ENCODE peak calls at places on chromosomes 12 and 14, in six cellular contexts. S is BE2C; I is epithelial cell of esophagus; Q is Karpas-422; N is BJ; T is CD8-positive, alpha-beta memory T cell. X is an unnamed sample.

GRCh38 chr14:63624203-63624602 is 17.5 kb downstream of the WDR89 start:
- DNase-seq in S (no peak), I (no peak), Q (no peak), N (no peak), T (no peak), X (no peak)

GRCh38 chr12:56599797-56600196 is 30.3 kb downstream of the BAZ2A start:
- DNase-seq in S (no peak), I (no peak), Q (no peak), N (no peak), T (no peak), X (no peak)

GRCh38 chr12:1851126-1851791 is 30.9 kb downstream of the LRTM2 start:
- DNase-seq in S (no peak), I (peak), Q (no peak), N (peak), T (no peak), X (no peak)

GRCh38 chr12:114952573-114953196 is 268.7 kb upstream of the TBX3 start:
- DNase-seq in S (no peak), I (no peak), Q (no peak), N (no peak), T (no peak), X (peak)

GRCh38 chr12:40598073-40598472 is 94.2 kb upstream of the CNTN1 start:
- DNase-seq in S (no peak), I (no peak), Q (no peak), N (no peak), T (no peak), X (no peak)

GRCh38 chr14:29822430-29822709 is 105.3 kb downstream of the PRKD1 start:
- DNase-seq in S (no peak), I (no peak), Q (no peak), N (no peak), T (no peak), X (no peak)

GRCh38 chr14:90941705-90942104 is 118.7 kb downstream of the RPS6KA5 start:
- DNase-seq in S (no peak), I (no peak), Q (no peak), N (no peak), T (no peak), X (no peak)

GRCh38 chr14:76133103-76133502 is 18.6 kb upstream of the GPATCH2L start:
- DNase-seq in S (no peak), I (peak), Q (peak), N (no peak), T (no peak), X (no peak)

GRCh38 chr14:51035611-51036192 is 59.2 kb downstream of the TRIM9 start:
- DNase-seq in S (no peak), I (peak), Q (no peak), N (no peak), T (no peak), X (no peak)

GRCh38 chr12:119229837-119230236 is 51.1 kb downstream of the HSPB8 start:
- DNase-seq in S (peak), I (peak), Q (peak), N (no peak), T (no peak), X (no peak)

GRCh38 chr12:49349266-49349665 is 2.6 kb downstream of the DNAJC22 start:
- DNase-seq in S (no peak), I (no peak), Q (no peak), N (no peak), T (no peak), X (no peak)

GRCh38 chr14:82488473-82488872 is 954.8 kb upstream of the SEL1L start:
- DNase-seq in S (no peak), I (no peak), Q (no peak), N (no peak), T (no peak), X (no peak)

GRCh38 chr12:122520676-122521075 is 6.1 kb downstream of the RSRC2 start:
- DNase-seq in S (no peak), I (no peak), Q (no peak), N (no peak), T (no peak), X (no peak)

GRCh38 chr12:57203791-57204190 is 12.8 kb upstream of the NXPH4 start:
- DNase-seq in S (no peak), I (no peak), Q (no peak), N (no peak), T (no peak), X (no peak)

GRCh38 chr14:60575008-60575407 is 66.1 kb downstream of the SIX6 start:
- DNase-seq in S (no peak), I (peak), Q (no peak), N (no peak), T (no peak), X (no peak)

GRCh38 chr12:27673285-27673684 is 23.0 kb upstream of the REP15 start:
- DNase-seq in S (no peak), I (no peak), Q (no peak), N (no peak), T (no peak), X (no peak)

GRCh38 chr12:114026805-114027204 is 60.7 kb upstream of the RBM19 start:
- DNase-seq in S (no peak), I (no peak), Q (no peak), N (no peak), T (no peak), X (no peak)

GRCh38 chr14:87712386-87713113 is 280.4 kb downstream of the GALC start:
- DNase-seq in S (no peak), I (no peak), Q (peak), N (no peak), T (no peak), X (no peak)

GRCh38 chr14:79134346-79134745 is 964.2 kb downstream of the NRXN3 start:
- DNase-seq in S (no peak), I (no peak), Q (no peak), N (no peak), T (no peak), X (no peak)

GRCh38 chr12:52204931-52205505 is 13.2 kb upstream of the KRT80 start:
- DNase-seq in S (peak), I (no peak), Q (no peak), N (no peak), T (no peak), X (no peak)

GRCh38 chr14:38964630-38965029 is 138.4 kb downstream of the SEC23A start:
- DNase-seq in S (no peak), I (peak), Q (no peak), N (no peak), T (no peak), X (no peak)

GRCh38 chr12:34395056-34396005 is 373.0 kb downstream of the ALG10 start:
- DNase-seq in S (peak), I (no peak), Q (no peak), N (no peak), T (no peak), X (no peak)

DNA sequence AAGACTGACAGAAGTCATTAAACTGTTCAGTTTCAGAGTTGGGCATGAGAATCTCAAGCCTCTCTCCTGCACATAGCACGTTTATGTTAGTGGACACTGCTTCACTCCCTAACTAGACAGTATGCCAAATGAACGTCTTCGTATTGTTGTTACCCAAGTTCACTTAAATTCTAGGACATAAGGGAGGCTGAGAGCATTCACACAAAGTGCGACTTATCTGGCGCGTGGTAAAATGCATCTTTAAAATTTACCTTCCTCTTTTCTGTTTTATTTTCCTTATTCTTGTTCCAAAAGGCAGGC is 166.3 kb downstream of the AKAP6 start:
- DNase-seq in S (no peak), I (no peak), Q (no peak), N (no peak), T (no peak), X (no peak)
- H3K4me3 ChIP-seq in S (no peak), I (no peak), Q (no peak), N (peak), T (no peak), X (peak)

GRCh38 chr12:54412348-54412747 is 6.7 kb downstream of the ITGA5 start:
- DNase-seq in S (no peak), I (no peak), Q (no peak), N (no peak), T (peak), X (no peak)
- H3K4me3 ChIP-seq in S (no peak), I (no peak), Q (no peak), N (no peak), T (peak), X (no peak)

GRCh38 chr14:71722885-71723284 is 209.3 kb upstream of the RGS6 start:
- DNase-seq in S (no peak), I (no peak), Q (no peak), N (no peak), T (no peak), X (no peak)

GRCh38 chr14:71726639-71727085 is 205.6 kb upstream of the RGS6 start:
- DNase-seq in S (no peak), I (no peak), Q (no peak), N (no peak), T (no peak), X (no peak)

GRCh38 chr14:71728386-71728785 is 203.8 kb upstream of the RGS6 start:
- DNase-seq in S (no peak), I (no peak), Q (no peak), N (no peak), T (no peak), X (peak)

GRCh38 chr14:71729581-71729980 is 202.6 kb upstream of the RGS6 start:
- DNase-seq in S (no peak), I (no peak), Q (no peak), N (no peak), T (no peak), X (no peak)

GRCh38 chr14:71725802-71726638 is 206.2 kb upstream of the RGS6 start:
- DNase-seq in S (no peak), I (peak), Q (no peak), N (peak), T (no peak), X (peak)
- H3K4me3 ChIP-seq in S (no peak), I (no peak), Q (no peak), N (no peak), T (no peak), X (no peak)

DNA sequence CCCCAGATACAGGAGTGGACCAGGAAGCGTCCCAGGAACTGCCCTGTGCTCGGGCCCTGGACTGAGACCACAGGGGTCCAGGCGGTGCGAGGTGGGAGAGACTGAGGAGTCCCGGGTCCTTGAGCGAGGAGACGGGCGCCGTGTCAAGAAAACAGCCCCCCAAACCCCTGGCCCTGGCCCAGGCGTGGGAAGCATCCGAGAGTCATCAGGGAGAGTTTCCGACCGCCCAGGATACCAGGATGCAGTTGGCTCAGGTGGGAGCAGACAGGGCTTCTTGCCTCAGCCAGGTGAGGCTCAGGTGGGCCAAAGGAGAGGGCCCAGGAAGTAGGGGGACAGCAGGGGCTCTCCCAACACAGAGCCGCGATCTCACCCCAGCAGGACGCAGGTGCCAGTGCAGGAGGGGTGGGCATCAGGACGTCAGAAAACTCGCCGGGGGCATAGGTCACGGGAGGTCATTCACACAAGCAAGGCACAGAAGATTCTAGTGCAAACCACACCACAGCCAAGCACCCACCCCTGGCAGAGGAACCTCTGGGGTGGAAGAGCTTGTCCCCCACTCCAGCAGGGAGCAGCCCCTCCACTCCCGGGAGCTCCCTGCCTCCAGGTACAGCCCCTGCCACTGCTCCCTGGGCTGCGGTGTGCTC is 102.5 kb upstream of the EIF5 start:
- DNase-seq in S (no peak), I (no peak), Q (no peak), N (no peak), T (no peak), X (no peak)
- H3K4me3 ChIP-seq in S (no peak), I (no peak), Q (no peak), N (no peak), T (no peak), X (no peak)

GRCh38 chr14:67485501-67486095 is 2.9 kb downstream of the TMEM229B start:
- DNase-seq in S (peak), I (peak), Q (no peak), N (no peak), T (no peak), X (no peak)

GRCh38 chr14:67487332-67487731 is 1.2 kb downstream of the TMEM229B start:
- DNase-seq in S (no peak), I (no peak), Q (peak), N (no peak), T (no peak), X (no peak)

GRCh38 chr14:67490201-67490600 is 1.7 kb upstream of the TMEM229B start:
- DNase-seq in S (no peak), I (no peak), Q (no peak), N (no peak), T (no peak), X (no peak)

GRCh38 chr14:67486890-67487289 is 1.6 kb downstream of the TMEM229B start:
- DNase-seq in S (no peak), I (no peak), Q (no peak), N (no peak), T (no peak), X (no peak)

DNA sequence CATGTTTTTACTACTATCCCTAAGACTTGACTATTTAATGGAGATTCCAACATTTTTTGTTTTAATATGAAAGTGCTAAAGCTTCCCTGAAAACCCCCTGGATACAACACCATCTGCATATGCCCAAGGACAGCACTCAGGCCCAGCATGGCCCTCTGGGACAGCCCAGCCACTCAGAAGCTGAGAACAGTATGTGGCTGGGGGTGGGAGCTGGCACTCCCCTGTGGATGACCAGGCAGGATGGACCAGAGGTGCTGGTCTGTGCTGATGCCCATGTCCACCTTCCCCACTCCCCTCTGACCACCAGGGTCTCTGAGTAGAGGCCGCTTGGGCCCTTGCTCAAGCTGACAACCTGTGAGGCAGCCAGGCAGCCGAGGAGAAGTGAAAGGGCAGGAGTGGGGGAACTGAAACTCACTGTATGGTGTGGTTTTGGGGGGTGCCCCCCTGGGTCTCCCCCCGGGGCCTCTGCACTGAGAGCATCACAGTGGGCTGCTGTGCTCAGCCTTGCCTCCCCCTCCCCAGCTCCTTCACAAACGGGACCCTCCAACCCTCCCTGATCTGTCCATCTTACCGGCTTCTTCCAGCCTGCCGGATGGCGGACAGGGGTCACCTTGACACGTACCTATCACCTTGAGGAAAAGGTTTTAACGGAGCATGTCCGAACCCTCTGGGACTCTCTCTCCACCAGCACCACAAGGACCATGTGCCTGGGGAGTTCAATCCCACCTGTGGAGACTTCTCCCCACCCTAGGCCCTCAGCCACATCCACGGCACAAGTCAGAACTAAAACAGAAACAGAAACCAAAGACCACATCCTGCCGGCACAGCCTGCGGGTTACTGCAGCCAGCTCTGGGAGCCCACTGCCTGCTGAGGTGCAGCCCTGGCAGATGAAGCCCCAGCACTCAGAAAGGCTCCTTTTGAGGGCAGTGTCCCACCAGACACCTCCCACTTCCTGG is at the start of gene TMEM229B:
- DNase-seq in S (no peak), I (no peak), Q (peak), N (no peak), T (peak), X (no peak)
- H3K4me3 ChIP-seq in S (no peak), I (no peak), Q (peak), N (no peak), T (peak), X (no peak)

GRCh38 chr12:64261813-64262212 is 39.7 kb upstream of the KICS2 start:
- DNase-seq in S (no peak), I (no peak), Q (no peak), N (no peak), T (no peak), X (no peak)
- H3K4me3 ChIP-seq in S (no peak), I (no peak), Q (no peak), N (no peak), T (no peak), X (no peak)

X was measured in skeletal muscle cell.